ENCODE peak calls at places on chromosome 11, in ten cellular contexts. E is nephron progenitor cell; X is cardiac muscle cell; U is RWPE2; P is NCI-H2029 treated with DMSO at 0.1 percent for 48 hours; L is heart left ventricle; A is CD4-positive, CD25-positive, alpha-beta regulatory T cell; K is activated CD4-positive, alpha-beta memory T cell treated with anti-CD3 and anti-CD28 coated beads for 36 hours; G is cardiac septum; W is H7. T is an unnamed sample.

GRCh38 chr11:69892986-69893555 is 73.9 kb upstream of the FGF3 start:
- DNase-seq in E (no peak), X (no peak), U (peak; percentile 32), P (no peak), L (peak; percentile 21), A (no peak), K (no peak), G (no peak), W (no peak), T (no peak)

GRCh38 chr11:103668859-103669258 is 367.6 kb upstream of the DDI1 start:
- DNase-seq in E (no peak), X (no peak), U (no peak), P (no peak), L (no peak), A (no peak), K (no peak), G (no peak), W (no peak), T (no peak)

GRCh38 chr11:27700351-27701261 is at the start of gene BDNF:
- DNase-seq in E (peak; percentile 57), X (peak; percentile 55), U (peak; percentile 49), P (no peak), L (peak; percentile 28), A (no peak), K (no peak), G (no peak), W (peak; percentile 81), T (no peak)

GRCh38 chr11:9868641-9869040 is 204.8 kb downstream of the SWAP70 start:
- DNase-seq in E (no peak), X (no peak), U (no peak), P (no peak), L (no peak), A (no peak), K (no peak), G (no peak), W (no peak), T (no peak)

GRCh38 chr11:119419834-119420492 is 3.0 kb downstream of the THY1 start:
- DNase-seq in E (peak; percentile 18), X (no peak), U (no peak), P (no peak), L (no peak), A (no peak), K (no peak), G (no peak), W (no peak), T (no peak)

GRCh38 chr11:72233773-72234513 is 9.4 kb downstream of the INPPL1 start:
- DNase-seq in E (no peak), X (no peak), U (no peak), P (no peak), L (no peak), A (no peak), K (no peak), G (no peak), W (peak; percentile 16), T (no peak)

GRCh38 chr11:84829162-84829561 is 798.0 kb downstream of the DLG2 start:
- DNase-seq in E (no peak), X (no peak), U (no peak), P (no peak), L (no peak), A (no peak), K (no peak), G (no peak), W (no peak), T (no peak)

GRCh38 chr11:861105-861479 is 18.4 kb downstream of the TSPAN4 start:
- DNase-seq in E (no peak), X (no peak), U (no peak), P (no peak), L (no peak), A (no peak), K (no peak), G (no peak), W (no peak), T (no peak)

GRCh38 chr11:83852775-83853442 is 566.7 kb upstream of the CCDC90B start:
- DNase-seq in E (no peak), X (no peak), U (no peak), P (no peak), L (no peak), A (no peak), K (no peak), G (no peak), W (no peak), T (no peak)

GRCh38 chr11:13358871-13359270 is 81.3 kb downstream of the BMAL1 start:
- DNase-seq in E (no peak), X (peak; percentile 20), U (no peak), P (no peak), L (no peak), A (no peak), K (no peak), G (no peak), W (no peak), T (no peak)

GRCh38 chr11:28559497-28559896 is 451.3 kb downstream of the METTL15 start:
- DNase-seq in E (no peak), X (peak; percentile 71), U (no peak), P (no peak), L (no peak), A (no peak), K (no peak), G (no peak), W (peak; percentile 4), T (no peak)

T was measured in ovary.